ENCODE peak calls at places on chromosomes 12 and 14, in six cellular contexts. O is left lung, I is AG09309, N is lower leg skin, H is IMR-90, Q is cardiac muscle cell. D is an unnamed sample.

GRCh38 chr12:116880817-116881324 is 370 bp downstream of the HRK start:
- DNase-seq in O (no peak), I (no peak), N (no peak), H (peak), Q (peak), D (no peak)

GRCh38 chr14:95102678-95103039 is 54.7 kb downstream of the DICER1 start:
- DNase-seq in O (no peak), I (no peak), N (no peak), H (no peak), Q (no peak), D (peak)

GRCh38 chr14:75229576-75229922 is 49.1 kb upstream of the FOS start:
- DNase-seq in O (no peak), I (no peak), N (no peak), H (no peak), Q (no peak), D (no peak)

GRCh38 chr14:51873221-51873893 is 12.9 kb downstream of the GNG2 start:
- DNase-seq in O (no peak), I (peak), N (no peak), H (peak), Q (no peak), D (peak)

GRCh38 chr12:108757842-108758241 is 26.5 kb upstream of the CORO1C start:
- DNase-seq in O (no peak), I (no peak), N (no peak), H (no peak), Q (no peak), D (no peak)

GRCh38 chr12:22231836-22232235 is 102.7 kb downstream of the ST8SIA1 start:
- DNase-seq in O (no peak), I (no peak), N (no peak), H (no peak), Q (no peak), D (no peak)

GRCh38 chr14:50768693-50769092 is 62.3 kb downstream of the NIN start:
- DNase-seq in O (no peak), I (no peak), N (no peak), H (peak), Q (no peak), D (no peak)

GRCh38 chr14:25904446-25904845 is 693.4 kb downstream of the NOVA1 start:
- DNase-seq in O (no peak), I (no peak), N (no peak), H (no peak), Q (no peak), D (no peak)

GRCh38 chr12:121534495-121535148 is 46.2 kb downstream of the KDM2B start:
- DNase-seq in O (no peak), I (no peak), N (no peak), H (no peak), Q (no peak), D (no peak)

GRCh38 chr12:57090924-57091632 is 2.2 kb downstream of the NAB2 start:
- DNase-seq in O (no peak), I (no peak), N (no peak), H (no peak), Q (no peak), D (no peak)

GRCh38 chr14:103057372-103058208 is at the start of gene CDC42BPB:
- DNase-seq in O (peak), I (peak), N (peak), H (peak), Q (peak), D (no peak)

GRCh38 chr14:104776961-104777807 is 18.4 kb downstream of the AKT1 start:
- DNase-seq in O (no peak), I (no peak), N (no peak), H (no peak), Q (peak), D (no peak)
- H3K4me3 ChIP-seq in O (no peak), I (no peak), N (no peak), H (no peak), Q (no peak), D (no peak)

GRCh38 chr14:58072288-58073071 is 79.5 kb downstream of the ARMH4 start:
- DNase-seq in O (no peak), I (no peak), N (no peak), H (peak), Q (peak), D (no peak)
- H3K4me3 ChIP-seq in O (no peak), I (no peak), N (no peak), H (no peak), Q (no peak), D (no peak)

DNA sequence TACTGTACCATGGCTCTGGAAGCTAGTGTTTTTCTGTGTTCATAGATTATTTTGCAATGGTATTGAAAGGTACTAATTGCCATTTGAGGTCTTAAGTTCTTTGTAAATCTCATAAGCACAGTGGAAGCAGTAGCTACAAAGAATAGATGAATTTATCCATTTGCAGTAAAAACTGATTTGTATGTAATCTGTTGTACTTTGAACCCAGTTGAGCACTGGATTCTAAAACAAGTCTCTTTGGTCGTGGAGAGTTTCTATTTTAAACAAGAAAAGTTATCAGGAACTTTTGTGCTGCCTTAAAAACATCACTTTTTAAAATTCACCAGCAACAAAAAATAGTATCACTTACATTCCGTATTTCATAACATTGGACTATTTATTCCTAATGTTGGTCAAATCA is 4.1 kb downstream of the RAP1B start:
- DNase-seq in O (no peak), I (no peak), N (no peak), H (no peak), Q (no peak), D (no peak)
- H3K4me3 ChIP-seq in O (no peak), I (no peak), N (no peak), H (no peak), Q (no peak), D (peak)

DNA sequence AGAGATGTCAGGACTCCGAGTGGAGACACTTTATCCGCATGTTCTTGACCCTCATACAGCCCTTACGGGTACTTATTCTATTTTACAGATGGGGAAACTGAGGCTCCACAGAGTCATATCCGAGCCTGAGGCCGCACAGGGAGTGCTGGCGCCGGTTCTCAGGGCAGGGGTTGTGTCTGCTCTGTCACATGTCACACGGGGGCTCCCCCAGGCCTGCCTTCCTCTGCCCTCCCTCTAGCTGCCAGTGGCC is 988 bp upstream of the INF2 start:
- DNase-seq in O (no peak), I (no peak), N (no peak), H (no peak), Q (no peak), D (no peak)
- H3K4me3 ChIP-seq in O (no peak), I (no peak), N (no peak), H (no peak), Q (no peak), D (peak)

DNA sequence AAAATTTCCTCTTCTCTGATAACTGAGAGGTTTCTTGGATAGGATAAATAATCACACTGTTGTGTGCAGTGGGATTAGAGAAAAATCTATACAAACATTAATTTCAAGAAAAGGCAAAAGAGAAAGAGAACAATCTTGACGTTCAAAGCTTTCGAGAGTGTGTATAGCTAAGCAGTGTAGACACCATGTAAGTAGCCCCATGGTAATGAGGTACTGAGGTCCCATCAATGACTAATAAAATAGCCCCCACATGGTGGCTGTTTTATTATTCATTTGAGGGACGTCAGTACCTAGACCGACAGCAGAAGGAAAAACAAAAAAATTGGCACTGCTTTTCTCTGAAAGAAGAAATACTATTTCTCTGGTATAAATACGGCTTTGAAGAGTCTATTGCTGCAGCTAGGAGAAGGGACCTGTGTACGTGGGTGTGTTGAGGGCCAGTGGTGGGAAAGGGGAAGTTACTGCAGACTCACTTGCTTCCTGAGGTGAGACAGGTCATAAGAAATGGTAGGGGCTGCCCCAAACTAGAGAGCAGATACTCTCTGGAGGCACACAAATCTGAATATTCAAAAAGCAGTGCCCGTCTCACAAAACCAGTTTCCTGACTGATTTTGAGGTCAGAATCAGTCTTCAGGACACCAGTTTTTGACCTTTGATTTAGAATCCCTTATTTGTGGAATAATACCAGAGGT is 339.8 kb downstream of the EMP1 start:
- DNase-seq in O (no peak), I (no peak), N (no peak), H (no peak), Q (no peak), D (no peak)
- H3K4me3 ChIP-seq in O (no peak), I (no peak), N (no peak), H (no peak), Q (no peak), D (no peak)

GRCh38 chr12:124454352-124454725 is 113.1 kb downstream of the NCOR2 start:
- DNase-seq in O (no peak), I (no peak), N (no peak), H (no peak), Q (no peak), D (no peak)
- H3K4me3 ChIP-seq in O (no peak), I (no peak), N (no peak), H (no peak), Q (no peak), D (no peak)

DNA sequence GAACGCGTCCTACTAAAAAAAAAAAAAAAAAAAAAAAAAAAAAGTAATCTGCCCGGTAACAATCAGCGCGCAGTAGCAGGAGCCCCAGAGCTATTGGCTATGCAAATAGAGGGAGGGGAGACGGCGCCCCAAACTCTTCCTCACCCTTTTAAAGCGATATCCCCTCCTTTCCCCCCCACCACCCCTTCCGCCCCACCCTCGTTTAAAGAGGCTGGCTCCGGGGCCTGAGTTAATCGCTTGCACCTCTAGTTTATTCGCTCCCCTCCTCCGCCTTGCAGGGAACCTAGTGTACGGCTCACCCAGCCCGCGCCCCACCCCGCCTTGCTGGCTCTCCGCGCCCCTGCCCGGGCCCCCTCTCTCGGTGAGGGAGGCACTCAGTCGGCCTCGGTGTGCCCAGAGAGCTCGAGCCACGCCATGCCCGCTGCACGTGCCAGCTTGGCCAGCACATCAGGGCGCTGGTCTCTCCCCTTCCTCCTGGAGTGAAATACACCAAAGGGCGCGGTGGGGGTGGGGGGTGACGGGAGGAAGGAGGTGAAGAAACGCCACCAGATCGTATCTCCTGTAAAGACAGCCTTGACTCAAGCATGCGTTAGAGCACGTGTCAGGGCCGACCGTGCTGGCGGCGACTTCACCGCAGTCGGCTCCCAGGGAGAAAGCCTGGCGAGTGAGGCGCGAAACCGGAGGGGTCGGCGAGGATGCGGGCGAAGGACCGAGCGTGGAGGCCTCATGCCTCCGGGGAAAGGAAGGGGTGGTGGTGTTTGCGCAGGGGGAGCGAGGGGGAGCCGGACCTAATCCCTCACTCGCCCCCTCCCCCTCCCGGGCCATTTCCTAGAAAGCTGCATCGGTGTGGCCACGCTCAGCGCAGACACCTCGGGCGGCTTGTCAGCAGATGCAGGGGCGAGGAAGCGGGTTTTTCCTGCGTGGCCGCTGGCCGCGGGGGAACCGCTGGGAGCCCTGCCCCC is 1.3 kb upstream of the CCND2 start:
- DNase-seq in O (peak), I (no peak), N (peak), H (peak), Q (peak), D (no peak)
- H3K4me3 ChIP-seq in O (peak), I (no peak), N (peak), H (peak), Q (peak), D (peak)

GRCh38 chr14:101514136-101514535 is 47.2 kb upstream of the DIO3 start:
- DNase-seq in O (no peak), I (no peak), N (no peak), H (no peak), Q (no peak), D (no peak)
- H3K4me3 ChIP-seq in O (no peak), I (no peak), N (no peak), H (no peak), Q (no peak), D (no peak)

GRCh38 chr14:93114713-93115068 is 1.0 kb downstream of the ITPK1 start:
- DNase-seq in O (peak), I (no peak), N (no peak), H (no peak), Q (peak), D (no peak)
- H3K4me3 ChIP-seq in O (peak), I (peak), N (peak), H (peak), Q (peak), D (peak)

DNA sequence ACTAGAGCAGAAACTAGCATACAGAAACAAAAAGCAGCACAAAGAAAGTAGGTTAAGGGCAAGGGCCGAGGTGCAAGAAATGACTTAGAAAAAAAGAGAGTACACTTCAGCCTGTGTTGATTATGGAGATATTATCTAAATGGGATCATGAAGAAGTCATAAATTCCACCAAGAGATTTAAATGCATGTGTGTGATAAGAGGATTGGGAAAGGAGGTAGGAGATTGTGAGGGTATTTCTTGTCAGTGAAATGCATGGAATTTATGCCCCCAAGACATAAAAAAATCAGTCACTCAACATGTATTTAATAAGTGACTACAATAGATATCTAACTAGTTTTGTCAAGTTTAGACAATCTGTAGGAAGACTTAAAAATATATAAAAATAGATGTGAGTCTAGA is 976.2 kb upstream of the LRFN5 start:
- DNase-seq in O (no peak), I (no peak), N (no peak), H (no peak), Q (no peak), D (no peak)
- H3K4me3 ChIP-seq in O (no peak), I (no peak), N (no peak), H (no peak), Q (peak), D (no peak)